ENCODE peak calls at places on chromosomes 1 and 21, in ten cellular contexts. One of them, this sample, is unnamed.

GRCh38 chr1:71047635-71048607 is at the start of gene PTGER3:
- DNase-seq in body of pancreas: peak; percentile 71
- DNase-seq in Peyer's patch: peak; percentile 81
- DNase-seq in esophagus squamous epithelium: no peak
- DNase-seq in H54: no peak
- DNase-seq in suprapubic skin: peak; percentile 84
- DNase-seq in heart left ventricle: peak; percentile 55
- DNase-seq in adrenal gland: peak; percentile 48
- DNase-seq in tibial nerve: peak; percentile 28
- DNase-seq in prostate gland: peak; percentile 40
- DNase-seq in this sample: peak; percentile 94

GRCh38 chr1:56929492-56929891 is 36.3 kb downstream of the C8B start:
- DNase-seq in prostate gland: no peak
- DNase-seq in H54: no peak
- DNase-seq in adrenal gland: no peak
- DNase-seq in body of pancreas: no peak
- DNase-seq in suprapubic skin: no peak
- DNase-seq in esophagus squamous epithelium: no peak
- DNase-seq in tibial nerve: no peak
- DNase-seq in heart left ventricle: no peak
- DNase-seq in Peyer's patch: no peak
- DNase-seq in this sample: no peak

GRCh38 chr1:170765712-170766330 is 101.9 kb downstream of the PRRX1 start:
- DNase-seq in heart left ventricle: no peak
- DNase-seq in tibial nerve: peak; percentile 11
- DNase-seq in adrenal gland: no peak
- DNase-seq in suprapubic skin: no peak
- DNase-seq in Peyer's patch: no peak
- DNase-seq in prostate gland: no peak
- DNase-seq in H54: no peak
- DNase-seq in esophagus squamous epithelium: no peak
- DNase-seq in body of pancreas: no peak
- DNase-seq in this sample: no peak

GRCh38 chr1:94104127-94104684 is 16.7 kb downstream of the ABCA4 start:
- DNase-seq in Peyer's patch: no peak
- DNase-seq in body of pancreas: no peak
- DNase-seq in heart left ventricle: no peak
- DNase-seq in adrenal gland: no peak
- DNase-seq in esophagus squamous epithelium: no peak
- DNase-seq in H54: no peak
- DNase-seq in tibial nerve: no peak
- DNase-seq in prostate gland: no peak
- DNase-seq in suprapubic skin: peak; percentile 32
- DNase-seq in this sample: peak; percentile 72

GRCh38 chr1:162937721-162938395 is 76.9 kb upstream of the CCDC190 start:
- DNase-seq in prostate gland: no peak
- DNase-seq in esophagus squamous epithelium: no peak
- DNase-seq in tibial nerve: no peak
- DNase-seq in suprapubic skin: no peak
- DNase-seq in body of pancreas: no peak
- DNase-seq in Peyer's patch: no peak
- DNase-seq in heart left ventricle: no peak
- DNase-seq in H54: no peak
- DNase-seq in adrenal gland: no peak
- DNase-seq in this sample: no peak

GRCh38 chr1:178282949-178283367 is 189.1 kb downstream of the RASAL2 start:
- DNase-seq in tibial nerve: no peak
- DNase-seq in Peyer's patch: no peak
- DNase-seq in heart left ventricle: no peak
- DNase-seq in body of pancreas: no peak
- DNase-seq in H54: no peak
- DNase-seq in adrenal gland: no peak
- DNase-seq in esophagus squamous epithelium: no peak
- DNase-seq in suprapubic skin: no peak
- DNase-seq in prostate gland: no peak
- DNase-seq in this sample: no peak

GRCh38 chr21:28309596-28309995 is 683.1 kb downstream of the LTN1 start:
- DNase-seq in Peyer's patch: no peak
- DNase-seq in prostate gland: no peak
- DNase-seq in esophagus squamous epithelium: no peak
- DNase-seq in heart left ventricle: no peak
- DNase-seq in tibial nerve: no peak
- DNase-seq in body of pancreas: no peak
- DNase-seq in adrenal gland: no peak
- DNase-seq in H54: no peak
- DNase-seq in suprapubic skin: no peak
- DNase-seq in this sample: no peak

GRCh38 chr1:230573647-230574046 is 68.6 kb upstream of the COG2 start:
- DNase-seq in adrenal gland: no peak
- DNase-seq in body of pancreas: no peak
- DNase-seq in prostate gland: no peak
- DNase-seq in suprapubic skin: no peak
- DNase-seq in H54: no peak
- DNase-seq in Peyer's patch: no peak
- DNase-seq in tibial nerve: no peak
- DNase-seq in esophagus squamous epithelium: no peak
- DNase-seq in heart left ventricle: no peak
- DNase-seq in this sample: no peak

GRCh38 chr1:111719561-111720239 is 19.5 kb downstream of the INKA2 start:
- DNase-seq in prostate gland: no peak
- DNase-seq in heart left ventricle: peak; percentile 81
- DNase-seq in adrenal gland: no peak
- DNase-seq in esophagus squamous epithelium: no peak
- DNase-seq in body of pancreas: no peak
- DNase-seq in Peyer's patch: no peak
- DNase-seq in H54: no peak
- DNase-seq in suprapubic skin: no peak
- DNase-seq in tibial nerve: no peak
- DNase-seq in this sample: no peak

GRCh38 chr1:111719135-111719534 is 20.1 kb downstream of the INKA2 start:
- DNase-seq in adrenal gland: no peak
- DNase-seq in H54: no peak
- DNase-seq in body of pancreas: no peak
- DNase-seq in Peyer's patch: no peak
- DNase-seq in esophagus squamous epithelium: no peak
- DNase-seq in prostate gland: no peak
- DNase-seq in heart left ventricle: no peak
- DNase-seq in suprapubic skin: no peak
- DNase-seq in tibial nerve: no peak
- DNase-seq in this sample: no peak

GRCh38 chr1:111723091-111723806 is 15.9 kb downstream of the INKA2 start:
- DNase-seq in tibial nerve: no peak
- DNase-seq in prostate gland: no peak
- DNase-seq in adrenal gland: no peak
- DNase-seq in esophagus squamous epithelium: no peak
- DNase-seq in body of pancreas: no peak
- DNase-seq in suprapubic skin: no peak
- DNase-seq in heart left ventricle: no peak
- DNase-seq in Peyer's patch: peak; percentile 34
- DNase-seq in H54: no peak
- DNase-seq in this sample: no peak

GRCh38 chr1:111720977-111721670 is 18.1 kb downstream of the INKA2 start:
- DNase-seq in prostate gland: no peak
- DNase-seq in Peyer's patch: peak; percentile 39
- DNase-seq in tibial nerve: no peak
- DNase-seq in heart left ventricle: no peak
- DNase-seq in suprapubic skin: no peak
- DNase-seq in adrenal gland: no peak
- DNase-seq in body of pancreas: no peak
- DNase-seq in H54: no peak
- DNase-seq in esophagus squamous epithelium: no peak
- DNase-seq in this sample: no peak

DNA sequence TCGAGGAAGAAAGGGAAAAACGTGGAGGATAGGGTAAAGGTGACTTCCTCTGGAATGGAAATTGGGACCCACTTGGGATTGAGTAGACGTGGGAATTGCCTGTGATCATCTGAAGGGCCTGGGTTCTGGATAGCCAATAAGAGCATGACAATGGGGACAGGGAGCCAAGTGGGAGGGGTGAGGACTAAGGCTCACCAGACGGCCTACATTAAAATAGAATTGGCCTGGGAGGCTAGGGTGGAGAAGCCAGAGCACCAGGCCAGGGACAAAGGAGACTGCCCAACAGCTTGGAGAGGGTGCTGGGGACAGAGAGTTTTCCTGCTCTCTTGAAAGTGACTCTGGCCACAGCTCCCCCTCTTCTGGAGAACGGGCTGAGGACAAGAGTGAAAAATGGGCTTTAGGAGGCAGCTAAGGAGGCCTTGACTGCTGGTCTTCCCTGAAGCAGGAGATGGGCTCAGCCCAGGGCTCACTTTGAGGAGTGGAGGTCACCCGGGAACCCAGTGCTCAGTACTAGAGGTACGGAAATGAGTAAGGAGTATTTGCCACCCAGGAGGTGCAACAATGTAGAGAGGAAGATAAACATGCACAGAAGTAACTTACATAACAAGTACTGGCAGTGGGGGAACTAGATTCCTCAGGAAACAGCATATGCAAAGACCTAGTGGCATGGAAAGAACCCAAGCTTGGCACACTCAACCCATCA is 18.8 kb downstream of the INKA2 start:
- DNase-seq in suprapubic skin: no peak
- DNase-seq in tibial nerve: no peak
- DNase-seq in Peyer's patch: no peak
- DNase-seq in esophagus squamous epithelium: no peak
- DNase-seq in prostate gland: no peak
- DNase-seq in body of pancreas: no peak
- DNase-seq in H54: no peak
- DNase-seq in heart left ventricle: peak; percentile 68
- DNase-seq in adrenal gland: no peak
- DNase-seq in this sample: no peak
- TF ChIP-seq POLR2A in suprapubic skin: no peak
- TF ChIP-seq POLR2A in tibial nerve: no peak
- TF ChIP-seq POLR2A in Peyer's patch: no peak
- TF ChIP-seq POLR2A in esophagus squamous epithelium: no peak
- TF ChIP-seq POLR2A in prostate gland: no peak
- TF ChIP-seq POLR2A in body of pancreas: no peak
- TF ChIP-seq POLR2A in H54: no peak
- TF ChIP-seq POLR2A in heart left ventricle: peak; percentile 44
- TF ChIP-seq POLR2A in adrenal gland: no peak
- TF ChIP-seq POLR2A in this sample: no peak

GRCh38 chr1:225813250-225813964 is 3.5 kb downstream of the EPHX1 start:
- DNase-seq in H54: peak; percentile 44
- DNase-seq in Peyer's patch: peak; percentile 74
- DNase-seq in prostate gland: no peak
- DNase-seq in suprapubic skin: peak; percentile 87
- DNase-seq in tibial nerve: peak; percentile 73
- DNase-seq in adrenal gland: peak; percentile 84
- DNase-seq in esophagus squamous epithelium: no peak
- DNase-seq in heart left ventricle: peak; percentile 72
- DNase-seq in body of pancreas: peak; percentile 48
- DNase-seq in this sample: peak; percentile 92
- TF ChIP-seq POLR2A in H54: no peak
- TF ChIP-seq POLR2A in Peyer's patch: no peak
- TF ChIP-seq POLR2A in prostate gland: peak; percentile 12
- TF ChIP-seq POLR2A in suprapubic skin: no peak
- TF ChIP-seq POLR2A in tibial nerve: no peak
- TF ChIP-seq POLR2A in adrenal gland: peak; percentile 75
- TF ChIP-seq POLR2A in esophagus squamous epithelium: peak; percentile 35
- TF ChIP-seq POLR2A in heart left ventricle: peak; percentile 26
- TF ChIP-seq POLR2A in body of pancreas: no peak
- TF ChIP-seq POLR2A in this sample: no peak

GRCh38 chr1:46302091-46303037 is 1.1 kb downstream of the LRRC41 start:
- DNase-seq in Peyer's patch: peak; percentile 71
- DNase-seq in tibial nerve: peak; percentile 29
- DNase-seq in H54: no peak
- DNase-seq in heart left ventricle: peak; percentile 55
- DNase-seq in prostate gland: peak; percentile 31
- DNase-seq in suprapubic skin: peak; percentile 73
- DNase-seq in adrenal gland: peak; percentile 51
- DNase-seq in esophagus squamous epithelium: no peak
- DNase-seq in body of pancreas: peak; percentile 46
- DNase-seq in this sample: peak; percentile 90

GRCh38 chr1:46303872-46304326 is 401 bp downstream of the UQCRH start:
- DNase-seq in heart left ventricle: no peak
- DNase-seq in esophagus squamous epithelium: no peak
- DNase-seq in adrenal gland: no peak
- DNase-seq in suprapubic skin: no peak
- DNase-seq in prostate gland: no peak
- DNase-seq in body of pancreas: no peak
- DNase-seq in Peyer's patch: no peak
- DNase-seq in tibial nerve: no peak
- DNase-seq in H54: no peak
- DNase-seq in this sample: no peak

GRCh38 chr1:46300673-46301405 is 2.6 kb downstream of the LRRC41 start:
- DNase-seq in prostate gland: peak; percentile 8
- DNase-seq in esophagus squamous epithelium: no peak
- DNase-seq in heart left ventricle: peak; percentile 45
- DNase-seq in tibial nerve: no peak
- DNase-seq in body of pancreas: no peak
- DNase-seq in H54: no peak
- DNase-seq in adrenal gland: peak; percentile 27
- DNase-seq in suprapubic skin: no peak
- DNase-seq in Peyer's patch: no peak
- DNase-seq in this sample: no peak

GRCh38 chr1:46301406-46302090 is 1.9 kb downstream of the LRRC41 start:
- DNase-seq in esophagus squamous epithelium: no peak
- DNase-seq in body of pancreas: peak; percentile 49
- DNase-seq in tibial nerve: peak; percentile 14
- DNase-seq in prostate gland: peak; percentile 32
- DNase-seq in heart left ventricle: peak; percentile 54
- DNase-seq in H54: no peak
- DNase-seq in adrenal gland: peak; percentile 61
- DNase-seq in suprapubic skin: peak; percentile 79
- DNase-seq in Peyer's patch: no peak
- DNase-seq in this sample: peak; percentile 91

GRCh38 chr1:46303038-46303871 is at the start of the genes LRRC41 and UQCRH:
- DNase-seq in esophagus squamous epithelium: peak; percentile 70
- DNase-seq in heart left ventricle: peak; percentile 95
- DNase-seq in prostate gland: peak; percentile 95
- DNase-seq in Peyer's patch: peak; percentile 96
- DNase-seq in adrenal gland: peak; percentile 95
- DNase-seq in H54: peak; percentile 93
- DNase-seq in suprapubic skin: peak; percentile 97
- DNase-seq in tibial nerve: peak; percentile 92
- DNase-seq in body of pancreas: peak; percentile 95
- DNase-seq in this sample: peak; percentile 94
- TF ChIP-seq POLR2A in esophagus squamous epithelium: peak; percentile 85
- TF ChIP-seq POLR2A in heart left ventricle: peak; percentile 44
- TF ChIP-seq POLR2A in prostate gland: peak; percentile 88
- TF ChIP-seq POLR2A in Peyer's patch: peak; percentile 91
- TF ChIP-seq POLR2A in adrenal gland: peak; percentile 96
- TF ChIP-seq POLR2A in H54: peak; percentile 95
- TF ChIP-seq POLR2A in suprapubic skin: peak; percentile 86
- TF ChIP-seq POLR2A in tibial nerve: peak; percentile 62
- TF ChIP-seq POLR2A in body of pancreas: peak; percentile 97
- TF ChIP-seq POLR2A in this sample: no peak

GRCh38 chr1:63362578-63362977 is 4.8 kb upstream of the ALG6 start:
- DNase-seq in prostate gland: no peak
- DNase-seq in Peyer's patch: no peak
- DNase-seq in suprapubic skin: no peak
- DNase-seq in body of pancreas: no peak
- DNase-seq in H54: no peak
- DNase-seq in tibial nerve: no peak
- DNase-seq in heart left ventricle: no peak
- DNase-seq in esophagus squamous epithelium: no peak
- DNase-seq in adrenal gland: no peak
- DNase-seq in this sample: no peak

GRCh38 chr1:63368131-63368530 is 704 bp downstream of the ALG6 start:
- DNase-seq in adrenal gland: no peak
- DNase-seq in prostate gland: no peak
- DNase-seq in tibial nerve: no peak
- DNase-seq in suprapubic skin: no peak
- DNase-seq in H54: no peak
- DNase-seq in body of pancreas: no peak
- DNase-seq in Peyer's patch: no peak
- DNase-seq in heart left ventricle: no peak
- DNase-seq in esophagus squamous epithelium: no peak
- DNase-seq in this sample: no peak

GRCh38 chr1:63366915-63367217 is 561 bp upstream of the ALG6 start:
- DNase-seq in tibial nerve: no peak
- DNase-seq in Peyer's patch: no peak
- DNase-seq in H54: no peak
- DNase-seq in prostate gland: no peak
- DNase-seq in esophagus squamous epithelium: no peak
- DNase-seq in adrenal gland: no peak
- DNase-seq in heart left ventricle: no peak
- DNase-seq in suprapubic skin: no peak
- DNase-seq in body of pancreas: no peak
- DNase-seq in this sample: no peak

GRCh38 chr1:63363014-63363413 is 4.4 kb upstream of the ALG6 start:
- DNase-seq in heart left ventricle: no peak
- DNase-seq in body of pancreas: no peak
- DNase-seq in adrenal gland: no peak
- DNase-seq in esophagus squamous epithelium: no peak
- DNase-seq in Peyer's patch: no peak
- DNase-seq in H54: no peak
- DNase-seq in tibial nerve: no peak
- DNase-seq in suprapubic skin: no peak
- DNase-seq in prostate gland: no peak
- DNase-seq in this sample: no peak

DNA sequence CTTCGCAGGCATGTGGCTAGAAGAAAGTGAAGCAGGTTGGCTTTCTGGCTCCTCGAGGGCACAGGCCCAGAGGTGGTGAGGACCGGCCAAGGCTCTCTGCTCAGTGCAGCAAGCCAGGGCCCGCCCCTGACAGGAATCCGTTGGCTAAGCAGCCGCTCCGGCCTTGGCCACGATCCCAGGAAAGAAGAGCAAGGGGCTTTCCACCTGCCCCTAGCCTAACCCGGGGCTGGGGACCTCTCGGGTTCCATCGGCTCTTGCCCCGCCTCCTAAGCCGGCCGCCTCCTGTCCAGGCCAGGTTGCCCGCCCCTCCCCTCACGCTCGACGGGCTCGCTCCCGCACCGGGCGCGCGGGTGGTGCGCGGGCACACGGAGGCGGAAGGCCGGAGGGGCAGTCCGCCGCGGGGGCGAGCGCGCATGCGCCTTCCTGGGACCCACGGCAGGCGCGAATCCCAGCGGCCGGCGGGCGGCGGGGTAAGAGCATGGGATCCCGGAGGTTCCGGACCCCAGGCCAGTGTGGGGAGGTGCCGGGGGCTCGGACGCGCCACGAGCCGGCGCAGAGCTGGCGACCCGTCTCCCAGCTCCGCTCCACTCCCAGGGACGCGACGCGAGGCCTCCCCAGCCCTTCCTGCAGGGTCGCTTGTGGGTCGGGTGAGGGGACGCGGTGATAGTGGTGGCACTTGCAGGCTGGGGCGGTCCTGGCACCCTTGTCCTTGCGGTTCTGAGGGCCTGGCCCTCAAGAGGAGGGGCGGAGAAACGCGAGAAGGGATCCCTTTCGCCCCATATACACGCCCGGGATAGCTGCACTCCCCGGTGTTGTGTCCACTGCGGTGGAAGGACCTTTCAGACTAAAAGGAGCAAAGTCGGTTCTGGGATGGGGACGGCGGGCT is at the start of gene ALG6:
- DNase-seq in esophagus squamous epithelium: peak; percentile 54
- DNase-seq in Peyer's patch: peak; percentile 96
- DNase-seq in tibial nerve: peak; percentile 83
- DNase-seq in suprapubic skin: peak; percentile 92
- DNase-seq in body of pancreas: peak; percentile 94
- DNase-seq in prostate gland: peak; percentile 90
- DNase-seq in H54: peak; percentile 95
- DNase-seq in adrenal gland: peak; percentile 96
- DNase-seq in heart left ventricle: peak; percentile 94
- DNase-seq in this sample: peak; percentile 87
- TF ChIP-seq POLR2A in esophagus squamous epithelium: peak; percentile 83
- TF ChIP-seq POLR2A in Peyer's patch: peak; percentile 70
- TF ChIP-seq POLR2A in tibial nerve: peak; percentile 69
- TF ChIP-seq POLR2A in suprapubic skin: peak; percentile 34
- TF ChIP-seq POLR2A in body of pancreas: peak; percentile 80
- TF ChIP-seq POLR2A in prostate gland: peak; percentile 71
- TF ChIP-seq POLR2A in H54: peak; percentile 89
- TF ChIP-seq POLR2A in adrenal gland: peak; percentile 71
- TF ChIP-seq POLR2A in heart left ventricle: peak; percentile 89
- TF ChIP-seq POLR2A in this sample: no peak